ENCODE peak calls at places on chromosomes 16 and 17, in seven cellular contexts. B, K, X, Q, A, C and F are unnamed samples.

GRCh38 chr16:67025151-67025550 is 3.8 kb upstream of the CBFB start:
- DNase-seq in B (no peak), K (no peak), X (no peak), Q (no peak), A (no peak), C (no peak), F (no peak)

GRCh38 chr17:34318474-34318873 is 761 bp upstream of the CCL8 start:
- DNase-seq in B (peak), K (no peak), X (peak), Q (no peak), A (no peak), C (no peak), F (no peak)

GRCh38 chr16:2296662-2297505 is 29.0 kb upstream of the RNPS1 start:
- DNase-seq in B (peak), K (peak), X (peak), Q (no peak), A (no peak), C (no peak), F (no peak)

GRCh38 chr16:31397701-31398100 is 4.6 kb downstream of the ITGAD start:
- DNase-seq in B (no peak), K (no peak), X (no peak), Q (no peak), A (no peak), C (no peak), F (no peak)

GRCh38 chr17:67452681-67453554 is 75.8 kb downstream of the PITPNC1 start:
- DNase-seq in B (no peak), K (no peak), X (no peak), Q (no peak), A (no peak), C (no peak), F (no peak)

GRCh38 chr17:9878361-9878760 is 26.7 kb downstream of the RCVRN start:
- DNase-seq in B (no peak), K (no peak), X (no peak), Q (no peak), A (no peak), C (no peak), F (no peak)

GRCh38 chr16:86786338-86786737 is 208.0 kb downstream of the FOXL1 start:
- DNase-seq in B (no peak), K (no peak), X (no peak), Q (no peak), A (no peak), C (no peak), F (no peak)

GRCh38 chr16:54066451-54067056 is 220.0 kb downstream of the IRX3 start:
- DNase-seq in B (no peak), K (no peak), X (no peak), Q (peak), A (no peak), C (no peak), F (no peak)

GRCh38 chr17:40975516-40975915 is 8.6 kb downstream of the KRT40 start:
- DNase-seq in B (no peak), K (no peak), X (no peak), Q (no peak), A (no peak), C (no peak), F (no peak)
- H2BK5ac ChIP-seq in B (no peak), K (no peak), X (no peak), Q (no peak), A (no peak), C (no peak), F (no peak)

GRCh38 chr17:80261159-80261894 is 675 bp downstream of the RNF213 start:
- DNase-seq in B (peak), K (peak), X (peak), Q (peak), A (peak), C (peak), F (peak)
- H3K27ac ChIP-seq in B (peak), K (peak), X (peak), Q (peak), A (peak), C (peak), F (peak)

GRCh38 chr17:16061631-16062030 is 62.0 kb downstream of the TTC19 start:
- DNase-seq in B (no peak), K (no peak), X (no peak), Q (no peak), A (no peak), C (no peak), F (no peak)
- H2BK5ac ChIP-seq in B (no peak), K (no peak), X (no peak), Q (no peak), A (no peak), C (no peak), F (peak)

GRCh38 chr17:50908140-50908859 is 42.1 kb upstream of the TOB1 start:
- DNase-seq in B (no peak), K (no peak), X (no peak), Q (no peak), A (no peak), C (no peak), F (no peak)
- H3K27ac ChIP-seq in B (no peak), K (no peak), X (no peak), Q (no peak), A (no peak), C (no peak), F (no peak)

GRCh38 chr17:81162491-81162890 is 2.8 kb upstream of the PVALEF start:
- DNase-seq in B (no peak), K (no peak), X (no peak), Q (no peak), A (no peak), C (no peak), F (no peak)
- H2BK5ac ChIP-seq in B (no peak), K (no peak), X (no peak), Q (no peak), A (no peak), C (no peak), F (peak)